ENCODE peak calls at places on chromosome 21, in seven cellular contexts. One of them, this sample, is unnamed.
A peak's percentile ranks its signal among the peaks of the same experiment; 100 is the strongest.

GRCh38 chr21:43684424-43684823 is 25.1 kb downstream of the RRP1B start:
- DNase-seq in CD8-positive, alpha-beta T cell: no peak
- DNase-seq in stimulated activated CD8-positive, alpha-beta memory T cell treated with anti-CD3 and anti-CD28 coated beads, Interleukin-4, amount 100 ng/mL, for 1 hour: no peak
- DNase-seq in GM04504: no peak
- DNase-seq in non-pigmented ciliary epithelial cell: no peak
- DNase-seq in stimulated activated CD4-positive, alpha-beta T cell treated with anti-CD3 and anti-CD28 coated beads, Interleukin-2, amount 100 ng/mL, for 48 hours: no peak
- DNase-seq in EH: no peak
- DNase-seq in this sample: no peak

GRCh38 chr21:38376235-38376634 is 119.4 kb downstream of the KCNJ15 start:
- DNase-seq in stimulated activated CD4-positive, alpha-beta T cell treated with anti-CD3 and anti-CD28 coated beads, Interleukin-2, amount 100 ng/mL, for 48 hours: no peak
- DNase-seq in non-pigmented ciliary epithelial cell: no peak
- DNase-seq in GM04504: no peak
- DNase-seq in CD8-positive, alpha-beta T cell: no peak
- DNase-seq in stimulated activated CD8-positive, alpha-beta memory T cell treated with anti-CD3 and anti-CD28 coated beads, Interleukin-4, amount 100 ng/mL, for 1 hour: no peak
- DNase-seq in EH: no peak
- DNase-seq in this sample: no peak

GRCh38 chr21:26422138-26422537 is 150.9 kb downstream of the CYYR1 start:
- DNase-seq in non-pigmented ciliary epithelial cell: no peak
- DNase-seq in GM04504: no peak
- DNase-seq in EH: no peak
- DNase-seq in stimulated activated CD8-positive, alpha-beta memory T cell treated with anti-CD3 and anti-CD28 coated beads, Interleukin-4, amount 100 ng/mL, for 1 hour: no peak
- DNase-seq in CD8-positive, alpha-beta T cell: no peak
- DNase-seq in stimulated activated CD4-positive, alpha-beta T cell treated with anti-CD3 and anti-CD28 coated beads, Interleukin-2, amount 100 ng/mL, for 48 hours: no peak
- DNase-seq in this sample: no peak

GRCh38 chr21:34511154-34511553 is 856 bp downstream of the KCNE1 start:
- DNase-seq in EH: no peak
- DNase-seq in stimulated activated CD4-positive, alpha-beta T cell treated with anti-CD3 and anti-CD28 coated beads, Interleukin-2, amount 100 ng/mL, for 48 hours: no peak
- DNase-seq in GM04504: no peak
- DNase-seq in non-pigmented ciliary epithelial cell: no peak
- DNase-seq in CD8-positive, alpha-beta T cell: no peak
- DNase-seq in stimulated activated CD8-positive, alpha-beta memory T cell treated with anti-CD3 and anti-CD28 coated beads, Interleukin-4, amount 100 ng/mL, for 1 hour: no peak
- DNase-seq in this sample: no peak

GRCh38 chr21:42452401-42453018 is 43.5 kb downstream of the RSPH1 start:
- DNase-seq in GM04504: no peak
- DNase-seq in EH: no peak
- DNase-seq in stimulated activated CD4-positive, alpha-beta T cell treated with anti-CD3 and anti-CD28 coated beads, Interleukin-2, amount 100 ng/mL, for 48 hours: no peak
- DNase-seq in CD8-positive, alpha-beta T cell: no peak
- DNase-seq in non-pigmented ciliary epithelial cell: no peak
- DNase-seq in stimulated activated CD8-positive, alpha-beta memory T cell treated with anti-CD3 and anti-CD28 coated beads, Interleukin-4, amount 100 ng/mL, for 1 hour: no peak
- DNase-seq in this sample: no peak

GRCh38 chr21:38913120-38913975 is 107.6 kb downstream of the ETS2 start:
- DNase-seq in non-pigmented ciliary epithelial cell: no peak
- DNase-seq in CD8-positive, alpha-beta T cell: no peak
- DNase-seq in EH: peak; percentile 28
- DNase-seq in GM04504: no peak
- DNase-seq in stimulated activated CD4-positive, alpha-beta T cell treated with anti-CD3 and anti-CD28 coated beads, Interleukin-2, amount 100 ng/mL, for 48 hours: no peak
- DNase-seq in stimulated activated CD8-positive, alpha-beta memory T cell treated with anti-CD3 and anti-CD28 coated beads, Interleukin-4, amount 100 ng/mL, for 1 hour: no peak
- DNase-seq in this sample: no peak

GRCh38 chr21:35086357-35086756 is 37.3 kb upstream of the RUNX1 start:
- DNase-seq in stimulated activated CD4-positive, alpha-beta T cell treated with anti-CD3 and anti-CD28 coated beads, Interleukin-2, amount 100 ng/mL, for 48 hours: no peak
- DNase-seq in CD8-positive, alpha-beta T cell: no peak
- DNase-seq in EH: peak; percentile 81
- DNase-seq in non-pigmented ciliary epithelial cell: no peak
- DNase-seq in GM04504: no peak
- DNase-seq in stimulated activated CD8-positive, alpha-beta memory T cell treated with anti-CD3 and anti-CD28 coated beads, Interleukin-4, amount 100 ng/mL, for 1 hour: no peak
- DNase-seq in this sample: no peak

GRCh38 chr21:33801424-33802405 is 113.9 kb downstream of the ATP5PO start:
- DNase-seq in EH: peak; percentile 85
- DNase-seq in stimulated activated CD8-positive, alpha-beta memory T cell treated with anti-CD3 and anti-CD28 coated beads, Interleukin-4, amount 100 ng/mL, for 1 hour: no peak
- DNase-seq in non-pigmented ciliary epithelial cell: peak; percentile 44
- DNase-seq in GM04504: peak; percentile 38
- DNase-seq in stimulated activated CD4-positive, alpha-beta T cell treated with anti-CD3 and anti-CD28 coated beads, Interleukin-2, amount 100 ng/mL, for 48 hours: no peak
- DNase-seq in CD8-positive, alpha-beta T cell: no peak
- DNase-seq in this sample: no peak